ENCODE peak calls at places on chromosomes 2 and 18, in ten cellular contexts. One of them, this sample, is unnamed.

GRCh38 chr2:182763311-182763912 is 47.4 kb downstream of the DNAJC10 start:
- DNase-seq in psoas muscle: no peak
- DNase-seq in Karpas-422: peak; percentile 69
- DNase-seq in SK-N-SH: peak; percentile 19
- DNase-seq in upper lobe of right lung: no peak
- DNase-seq in hepatocyte: peak; percentile 68
- DNase-seq in H9: peak; percentile 36
- DNase-seq in adrenal gland: peak; percentile 43
- DNase-seq in lower lobe of right lung: no peak
- DNase-seq in CD4-positive, CD25-positive, alpha-beta regulatory T cell: peak; percentile 7
- DNase-seq in this sample: peak; percentile 64

GRCh38 chr18:55384551-55385275 is 203.3 kb downstream of the TCF4 start:
- DNase-seq in psoas muscle: no peak
- DNase-seq in Karpas-422: peak; percentile 86
- DNase-seq in SK-N-SH: peak; percentile 15
- DNase-seq in upper lobe of right lung: no peak
- DNase-seq in hepatocyte: no peak
- DNase-seq in H9: peak; percentile 54
- DNase-seq in adrenal gland: peak; percentile 24
- DNase-seq in lower lobe of right lung: no peak
- DNase-seq in CD4-positive, CD25-positive, alpha-beta regulatory T cell: no peak
- DNase-seq in this sample: peak; percentile 84

GRCh38 chr2:133605031-133605773 is 36.9 kb upstream of the NCKAP5 start:
- DNase-seq in psoas muscle: no peak
- DNase-seq in Karpas-422: no peak
- DNase-seq in SK-N-SH: no peak
- DNase-seq in upper lobe of right lung: no peak
- DNase-seq in hepatocyte: no peak
- DNase-seq in H9: no peak
- DNase-seq in adrenal gland: no peak
- DNase-seq in lower lobe of right lung: no peak
- DNase-seq in CD4-positive, CD25-positive, alpha-beta regulatory T cell: no peak
- DNase-seq in this sample: no peak

GRCh38 chr2:202032841-202033316 is 776 bp upstream of the FZD7 start:
- DNase-seq in psoas muscle: peak; percentile 85
- DNase-seq in Karpas-422: peak; percentile 93
- DNase-seq in SK-N-SH: no peak
- DNase-seq in upper lobe of right lung: peak; percentile 85
- DNase-seq in hepatocyte: peak; percentile 84
- DNase-seq in H9: peak; percentile 67
- DNase-seq in adrenal gland: peak; percentile 43
- DNase-seq in lower lobe of right lung: peak; percentile 74
- DNase-seq in CD4-positive, CD25-positive, alpha-beta regulatory T cell: no peak
- DNase-seq in this sample: peak; percentile 87

GRCh38 chr2:203659650-203660049 is 46.8 kb upstream of the CD28 start:
- DNase-seq in psoas muscle: no peak
- DNase-seq in Karpas-422: peak; percentile 54
- DNase-seq in SK-N-SH: no peak
- DNase-seq in upper lobe of right lung: no peak
- DNase-seq in hepatocyte: no peak
- DNase-seq in H9: no peak
- DNase-seq in adrenal gland: peak; percentile 29
- DNase-seq in lower lobe of right lung: no peak
- DNase-seq in CD4-positive, CD25-positive, alpha-beta regulatory T cell: no peak
- DNase-seq in this sample: no peak

GRCh38 chr2:118750959-118751565 is 96.4 kb downstream of the EN1 start:
- DNase-seq in psoas muscle: no peak
- DNase-seq in Karpas-422: no peak
- DNase-seq in SK-N-SH: no peak
- DNase-seq in upper lobe of right lung: no peak
- DNase-seq in hepatocyte: no peak
- DNase-seq in H9: no peak
- DNase-seq in adrenal gland: no peak
- DNase-seq in lower lobe of right lung: no peak
- DNase-seq in CD4-positive, CD25-positive, alpha-beta regulatory T cell: no peak
- DNase-seq in this sample: no peak

GRCh38 chr2:217106650-217107014 is 246.8 kb upstream of the TNP1 start:
- DNase-seq in psoas muscle: no peak
- DNase-seq in Karpas-422: peak; percentile 50
- DNase-seq in SK-N-SH: no peak
- DNase-seq in upper lobe of right lung: no peak
- DNase-seq in hepatocyte: no peak
- DNase-seq in H9: no peak
- DNase-seq in adrenal gland: no peak
- DNase-seq in lower lobe of right lung: no peak
- DNase-seq in CD4-positive, CD25-positive, alpha-beta regulatory T cell: no peak
- DNase-seq in this sample: peak; percentile 63

GRCh38 chr18:35818353-35818667 is 154.2 kb upstream of the RMP24 start:
- DNase-seq in psoas muscle: no peak
- DNase-seq in Karpas-422: no peak
- DNase-seq in SK-N-SH: no peak
- DNase-seq in upper lobe of right lung: no peak
- DNase-seq in hepatocyte: no peak
- DNase-seq in H9: no peak
- DNase-seq in adrenal gland: no peak
- DNase-seq in lower lobe of right lung: no peak
- DNase-seq in CD4-positive, CD25-positive, alpha-beta regulatory T cell: no peak
- DNase-seq in this sample: no peak

GRCh38 chr2:99430614-99431258 is 59.1 kb downstream of the REV1 start:
- DNase-seq in psoas muscle: no peak
- DNase-seq in Karpas-422: no peak
- DNase-seq in SK-N-SH: no peak
- DNase-seq in upper lobe of right lung: no peak
- DNase-seq in hepatocyte: no peak
- DNase-seq in H9: no peak
- DNase-seq in adrenal gland: no peak
- DNase-seq in lower lobe of right lung: no peak
- DNase-seq in CD4-positive, CD25-positive, alpha-beta regulatory T cell: no peak
- DNase-seq in this sample: no peak

GRCh38 chr2:27186613-27187345 is 25.1 kb upstream of the ATRAID start:
- DNase-seq in psoas muscle: no peak
- DNase-seq in Karpas-422: no peak
- DNase-seq in SK-N-SH: no peak
- DNase-seq in upper lobe of right lung: no peak
- DNase-seq in hepatocyte: no peak
- DNase-seq in H9: no peak
- DNase-seq in adrenal gland: no peak
- DNase-seq in lower lobe of right lung: no peak
- DNase-seq in CD4-positive, CD25-positive, alpha-beta regulatory T cell: no peak
- DNase-seq in this sample: no peak

DNA sequence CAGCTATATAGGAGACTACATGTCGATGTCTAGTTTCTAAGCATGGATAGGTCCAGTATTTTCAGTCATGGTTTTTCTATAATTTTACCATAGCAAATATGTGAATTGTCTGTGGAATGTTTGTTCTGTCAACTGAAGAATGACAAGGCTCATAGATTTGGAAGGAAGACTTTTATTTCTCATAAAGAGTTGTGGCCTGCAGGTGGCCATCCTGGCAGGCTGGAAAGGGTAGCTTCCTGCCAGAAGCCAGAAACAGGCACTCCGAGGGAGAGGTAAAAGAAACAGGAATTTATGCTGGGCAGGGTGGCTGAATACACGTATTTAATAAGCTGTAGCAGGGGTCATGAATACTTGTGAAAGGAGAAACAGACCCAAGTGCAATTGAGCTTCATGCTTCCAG is 182.1 kb downstream of the PARD3B start:
- DNase-seq in psoas muscle: no peak
- DNase-seq in Karpas-422: no peak
- DNase-seq in SK-N-SH: no peak
- DNase-seq in upper lobe of right lung: no peak
- DNase-seq in hepatocyte: no peak
- DNase-seq in H9: no peak
- DNase-seq in adrenal gland: no peak
- DNase-seq in lower lobe of right lung: no peak
- DNase-seq in CD4-positive, CD25-positive, alpha-beta regulatory T cell: no peak
- DNase-seq in this sample: peak; percentile 45
- H3K4me1 ChIP-seq in psoas muscle: no peaks in the 10 kb centered on the region
- H3K4me1 ChIP-seq in Karpas-422: no peaks in the 10 kb centered on the region
- H3K4me1 ChIP-seq in SK-N-SH: no peaks in the 10 kb centered on the region
- H3K4me1 ChIP-seq in upper lobe of right lung: no peaks in the 10 kb centered on the region
- H3K4me1 ChIP-seq in hepatocyte: peaks cover 12% of the 10 kb centered on the region
- H3K4me1 ChIP-seq in H9: peaks cover 3% of the 10 kb centered on the region
- H3K4me1 ChIP-seq in adrenal gland: no peaks in the 10 kb centered on the region
- H3K4me1 ChIP-seq in lower lobe of right lung: no peaks in the 10 kb centered on the region
- H3K4me1 ChIP-seq in CD4-positive, CD25-positive, alpha-beta regulatory T cell: no peaks in the 10 kb centered on the region
- H3K4me1 ChIP-seq in this sample: no peaks in the 10 kb centered on the region

GRCh38 chr2:109321570-109321969 is 192.6 kb downstream of the SH3RF3 start:
- DNase-seq in psoas muscle: no peak
- DNase-seq in Karpas-422: peak; percentile 65
- DNase-seq in SK-N-SH: no peak
- DNase-seq in upper lobe of right lung: no peak
- DNase-seq in hepatocyte: no peak
- DNase-seq in H9: no peak
- DNase-seq in adrenal gland: no peak
- DNase-seq in lower lobe of right lung: no peak
- DNase-seq in CD4-positive, CD25-positive, alpha-beta regulatory T cell: no peak
- DNase-seq in this sample: no peak
- H3K4me1 ChIP-seq in psoas muscle: peaks cover 65% of the 10 kb centered on the region
- H3K4me1 ChIP-seq in Karpas-422: peaks cover under 1% of the 10 kb centered on the region
- H3K4me1 ChIP-seq in SK-N-SH: peaks cover 14% of the 10 kb centered on the region
- H3K4me1 ChIP-seq in upper lobe of right lung: peaks cover 68% of the 10 kb centered on the region
- H3K4me1 ChIP-seq in hepatocyte: peaks cover 43% of the 10 kb centered on the region
- H3K4me1 ChIP-seq in H9: no peaks in the 10 kb centered on the region
- H3K4me1 ChIP-seq in adrenal gland: peaks cover 55% of the 10 kb centered on the region
- H3K4me1 ChIP-seq in lower lobe of right lung: peaks cover 86% of the 10 kb centered on the region
- H3K4me1 ChIP-seq in CD4-positive, CD25-positive, alpha-beta regulatory T cell: no peaks in the 10 kb centered on the region
- H3K4me1 ChIP-seq in this sample: peaks cover 6% of the 10 kb centered on the region

DNA sequence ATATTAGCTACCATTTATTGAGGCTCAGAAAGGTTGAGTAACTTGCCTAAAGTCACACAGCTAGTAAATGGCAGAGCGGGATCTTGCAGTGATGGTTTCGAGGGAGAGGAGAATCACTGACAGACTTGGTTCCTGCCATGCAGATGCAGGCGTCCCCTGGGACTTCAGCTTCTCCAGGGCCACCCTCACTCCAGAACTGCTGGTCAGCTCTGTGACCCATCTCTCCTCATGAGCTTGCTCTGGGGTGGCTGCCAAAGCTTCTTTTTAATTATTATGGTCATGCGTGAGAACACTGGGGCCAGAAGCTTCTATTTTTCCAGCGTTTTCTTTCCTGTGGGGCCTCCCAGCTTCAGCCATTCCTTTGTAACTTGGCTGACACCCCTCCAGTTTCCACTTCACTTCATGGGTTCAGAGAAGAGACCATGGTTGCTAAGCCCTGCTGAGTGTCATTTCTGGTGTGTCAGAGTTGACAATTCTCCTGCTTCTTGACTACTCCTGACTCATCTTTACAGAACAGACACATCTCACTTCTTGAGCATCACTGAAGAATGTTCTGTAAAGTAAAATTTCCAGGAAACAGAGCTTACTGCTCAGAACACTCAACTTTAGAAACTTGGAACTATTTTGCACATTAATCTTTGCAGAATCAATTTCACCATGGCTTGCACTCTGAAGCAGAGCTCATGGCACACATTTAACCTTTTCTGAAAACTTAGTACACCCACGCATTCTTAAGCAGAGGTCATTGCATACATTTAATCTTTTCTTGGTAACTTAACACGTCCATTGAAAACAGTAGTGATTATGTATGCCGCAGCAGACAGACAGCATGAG is 70.4 kb downstream of the IL1R2 start:
- DNase-seq in psoas muscle: no peak
- DNase-seq in Karpas-422: no peak
- DNase-seq in SK-N-SH: no peak
- DNase-seq in upper lobe of right lung: no peak
- DNase-seq in hepatocyte: no peak
- DNase-seq in H9: no peak
- DNase-seq in adrenal gland: peak; percentile 37
- DNase-seq in lower lobe of right lung: no peak
- DNase-seq in CD4-positive, CD25-positive, alpha-beta regulatory T cell: no peak
- DNase-seq in this sample: no peak
- H3K4me1 ChIP-seq in psoas muscle: peaks cover 72% of the 10 kb centered on the region
- H3K4me1 ChIP-seq in Karpas-422: no peaks in the 10 kb centered on the region
- H3K4me1 ChIP-seq in SK-N-SH: peaks cover 37% of the 10 kb centered on the region
- H3K4me1 ChIP-seq in upper lobe of right lung: peaks cover 74% of the 10 kb centered on the region
- H3K4me1 ChIP-seq in hepatocyte: peaks cover 43% of the 10 kb centered on the region
- H3K4me1 ChIP-seq in H9: no peaks in the 10 kb centered on the region
- H3K4me1 ChIP-seq in adrenal gland: peaks cover 64% of the 10 kb centered on the region
- H3K4me1 ChIP-seq in lower lobe of right lung: peaks cover 89% of the 10 kb centered on the region
- H3K4me1 ChIP-seq in CD4-positive, CD25-positive, alpha-beta regulatory T cell: peaks cover 19% of the 10 kb centered on the region
- H3K4me1 ChIP-seq in this sample: no peaks in the 10 kb centered on the region

GRCh38 chr2:109213646-109214417 is 84.8 kb downstream of the SH3RF3 start:
- DNase-seq in psoas muscle: peak; percentile 85
- DNase-seq in Karpas-422: peak; percentile 90
- DNase-seq in SK-N-SH: no peak
- DNase-seq in upper lobe of right lung: peak; percentile 72
- DNase-seq in hepatocyte: peak; percentile 47
- DNase-seq in H9: no peak
- DNase-seq in adrenal gland: peak; percentile 56
- DNase-seq in lower lobe of right lung: peak; percentile 57
- DNase-seq in CD4-positive, CD25-positive, alpha-beta regulatory T cell: peak; percentile 84
- DNase-seq in this sample: no peak
- H3K4me1 ChIP-seq in psoas muscle: peaks cover 63% of the 10 kb centered on the region
- H3K4me1 ChIP-seq in Karpas-422: peaks cover 85% of the 10 kb centered on the region
- H3K4me1 ChIP-seq in SK-N-SH: peaks cover 18% of the 10 kb centered on the region
- H3K4me1 ChIP-seq in upper lobe of right lung: peaks cover 35% of the 10 kb centered on the region
- H3K4me1 ChIP-seq in hepatocyte: peaks cover 14% of the 10 kb centered on the region
- H3K4me1 ChIP-seq in H9: peaks cover 4% of the 10 kb centered on the region
- H3K4me1 ChIP-seq in adrenal gland: peaks cover 68% of the 10 kb centered on the region
- H3K4me1 ChIP-seq in lower lobe of right lung: peaks cover 52% of the 10 kb centered on the region
- H3K4me1 ChIP-seq in CD4-positive, CD25-positive, alpha-beta regulatory T cell: peaks cover 61% of the 10 kb centered on the region
- H3K4me1 ChIP-seq in this sample: peaks cover 5% of the 10 kb centered on the region

GRCh38 chr2:42184346-42184745 is 15.2 kb downstream of the EML4 start:
- DNase-seq in psoas muscle: no peak
- DNase-seq in Karpas-422: no peak
- DNase-seq in SK-N-SH: no peak
- DNase-seq in upper lobe of right lung: no peak
- DNase-seq in hepatocyte: no peak
- DNase-seq in H9: no peak
- DNase-seq in adrenal gland: no peak
- DNase-seq in lower lobe of right lung: no peak
- DNase-seq in CD4-positive, CD25-positive, alpha-beta regulatory T cell: no peak
- DNase-seq in this sample: peak; percentile 75
- H3K4me1 ChIP-seq in psoas muscle: no peaks in the 10 kb centered on the region
- H3K4me1 ChIP-seq in Karpas-422: peaks cover 27% of the 10 kb centered on the region
- H3K4me1 ChIP-seq in SK-N-SH: peaks cover 20% of the 10 kb centered on the region
- H3K4me1 ChIP-seq in upper lobe of right lung: peaks cover 34% of the 10 kb centered on the region
- H3K4me1 ChIP-seq in hepatocyte: peaks cover 24% of the 10 kb centered on the region
- H3K4me1 ChIP-seq in H9: no peaks in the 10 kb centered on the region
- H3K4me1 ChIP-seq in adrenal gland: peaks cover 29% of the 10 kb centered on the region
- H3K4me1 ChIP-seq in lower lobe of right lung: peaks cover 35% of the 10 kb centered on the region
- H3K4me1 ChIP-seq in CD4-positive, CD25-positive, alpha-beta regulatory T cell: peaks cover 76% of the 10 kb centered on the region
- H3K4me1 ChIP-seq in this sample: peaks cover 14% of the 10 kb centered on the region